ENCODE peak calls at places on chromosomes 3 and 15, in seven cellular contexts. R is activated T-cell treated with anti-CD3 and anti-CD28 coated beads for 4 hours; B is HepG2; V is naive thymus-derived CD4-positive, alpha-beta T cell; Y is hepatic stellate cell; M is ELF-1; P is endothelial cell. E is an unnamed sample.

GRCh38 chr3:34090876-34091275 is 292.4 kb downstream of the PDCD6IP start:
- DNase-seq in R (no peak), B (no peak), V (no peak), Y (no peak), M (no peak), P (no peak), E (no peak)

GRCh38 chr3:194158942-194159439 is 23.0 kb downstream of the HES1 start:
- DNase-seq in R (no peak), B (peak; percentile 35), V (no peak), Y (no peak), M (peak; percentile 34), P (no peak), E (no peak)

GRCh38 chr3:196667056-196667844 is 27.8 kb downstream of the NRROS start:
- DNase-seq in R (no peak), B (no peak), V (no peak), Y (no peak), M (no peak), P (no peak), E (no peak)

GRCh38 chr3:148600902-148601765 is 96.6 kb upstream of the AGTR1 start:
- DNase-seq in R (no peak), B (peak; percentile 100), V (no peak), Y (no peak), M (no peak), P (no peak), E (no peak)

GRCh38 chr15:96327155-96327741 is 3.3 kb upstream of the NR2F2 start:
- DNase-seq in R (no peak), B (peak; percentile 81), V (no peak), Y (peak; percentile 74), M (peak; percentile 64), P (no peak), E (no peak)

GRCh38 chr15:25237291-25237978 is 201.4 kb downstream of the UBE3A start:
- DNase-seq in R (no peak), B (no peak), V (no peak), Y (no peak), M (no peak), P (no peak), E (no peak)

GRCh38 chr3:161171113-161171512 is 50.0 kb upstream of the NMD3 start:
- DNase-seq in R (no peak), B (no peak), V (no peak), Y (peak; percentile 49), M (peak; percentile 13), P (no peak), E (no peak)

GRCh38 chr3:142353571-142353970 is 94.3 kb downstream of the XRN1 start:
- DNase-seq in R (no peak), B (no peak), V (no peak), Y (no peak), M (no peak), P (no peak), E (no peak)

GRCh38 chr15:55170361-55170760 is 26.4 kb downstream of the RSL24D1 start:
- DNase-seq in R (no peak), B (no peak), V (no peak), Y (no peak), M (no peak), P (no peak), E (no peak)

GRCh38 chr3:123444023-123444422 is 4.9 kb downstream of the ADCY5 start:
- DNase-seq in R (no peak), B (no peak), V (no peak), Y (no peak), M (no peak), P (no peak), E (no peak)

GRCh38 chr3:167863811-167864558 is 128.5 kb downstream of the SERPINI1 start:
- DNase-seq in R (no peak), B (no peak), V (no peak), Y (no peak), M (no peak), P (no peak), E (no peak)

GRCh38 chr15:96359772-96360498 is 29.4 kb downstream of the NR2F2 start:
- DNase-seq in R (no peak), B (no peak), V (no peak), Y (peak; percentile 92), M (peak; percentile 79), P (no peak), E (no peak)

GRCh38 chr3:106305882-106306445 is 437.2 kb upstream of the CBLB start:
- DNase-seq in R (no peak), B (no peak), V (no peak), Y (no peak), M (no peak), P (no peak), E (no peak)

GRCh38 chr15:25864966-25865365 is 1.8 kb upstream of the ATP10A start:
- DNase-seq in R (no peak), B (no peak), V (no peak), Y (peak; percentile 64), M (no peak), P (no peak), E (no peak)